ENCODE peak calls at places on chromosome X, in nine cellular contexts. Z is neural progenitor cell; D is germinal center; H is stimulated activated CD8-positive, alpha-beta memory T cell treated with anti-CD3 and anti-CD28 coated beads, Interleukin-4, amount 100 ng/mL, for 1 hour; V is stimulated activated CD4-positive, alpha-beta T cell treated with anti-CD3 and anti-CD28 coated beads, Interleukin-1b, Interleukin-23, amount 100 ng/mL, for 48 hours; R is anterior cingulate cortex; L is AG09309; Q is suprapubic skin; U is NCI-H510A. A is an unnamed sample.

GRCh38 chrX:117407449-117408170 is 709.0 kb downstream of the KLHL13 start:
- DNase-seq in Z (no peak), D (no peak), H (no peak), V (no peak), R (no peak), L (no peak), Q (no peak), U (no peak), A (no peak)

GRCh38 chrX:95117556-95117955 is 1443.5 kb downstream of the FAM133A start:
- DNase-seq in Z (no peak), D (no peak), H (no peak), V (no peak), R (no peak), L (no peak), Q (no peak), U (no peak), A (no peak)

GRCh38 chrX:129728061-129728460 is 10.7 kb upstream of the XPNPEP2 start:
- DNase-seq in Z (no peak), D (no peak), H (no peak), V (no peak), R (no peak), L (no peak), Q (no peak), U (no peak), A (no peak)

GRCh38 chrX:103886624-103887023 is 54.6 kb upstream of the RAB9B start:
- DNase-seq in Z (no peak), D (no peak), H (no peak), V (no peak), R (no peak), L (no peak), Q (no peak), U (no peak), A (no peak)

GRCh38 chrX:17375631-17376380 is 806 bp downstream of the NHS start:
- DNase-seq in Z (peak; percentile 62), D (no peak), H (no peak), V (no peak), R (no peak), L (no peak), Q (no peak), U (peak; percentile 5), A (peak; percentile 41)

GRCh38 chrX:27679281-27679680 is 89.1 kb downstream of the DCAF8L2 start:
- DNase-seq in Z (no peak), D (no peak), H (no peak), V (no peak), R (no peak), L (no peak), Q (no peak), U (no peak), A (no peak)

GRCh38 chrX:155997436-155997835 is at the start of gene IL9R:
- DNase-seq in Z (no peak), D (no peak), H (peak; percentile 13), V (peak; percentile 48), R (no peak), L (no peak), Q (no peak), U (no peak), A (no peak)

GRCh38 chrX:17654116-17654515 is 83.2 kb upstream of the SCML1 start:
- DNase-seq in Z (no peak), D (no peak), H (no peak), V (peak; percentile 54), R (no peak), L (no peak), Q (no peak), U (no peak), A (no peak)

GRCh38 chrX:95884196-95884595 is 800.4 kb upstream of the DIAPH2 start:
- DNase-seq in Z (no peak), D (no peak), H (no peak), V (no peak), R (no peak), L (no peak), Q (no peak), U (no peak), A (no peak)

GRCh38 chrX:78513996-78514745 is 145.0 kb downstream of the RTL3 start:
- DNase-seq in Z (peak; percentile 11), D (no peak), H (no peak), V (no peak), R (no peak), L (no peak), Q (no peak), U (no peak), A (no peak)

GRCh38 chrX:48278958-48279357 is 23.8 kb downstream of the SSX1 start:
- DNase-seq in Z (no peak), D (no peak), H (no peak), V (no peak), R (no peak), L (no peak), Q (peak; percentile 73), U (no peak), A (peak; percentile 35)

GRCh38 chrX:132165651-132166050 is 37.8 kb upstream of the FRMD7 start:
- DNase-seq in Z (no peak), D (no peak), H (no peak), V (no peak), R (no peak), L (no peak), Q (no peak), U (no peak), A (peak; percentile 45)

GRCh38 chrX:138349351-138349750 is 362.2 kb downstream of the FGF13 start:
- DNase-seq in Z (no peak), D (no peak), H (no peak), V (no peak), R (no peak), L (no peak), Q (no peak), U (no peak), A (no peak)